ENCODE peak calls at places on chromosomes 3 and 15, in seven cellular contexts. V is lower lobe of right lung, G is lung, I is neural progenitor cell, W is AG10803, D is GM23338, B is astrocyte. A is an unnamed sample.
A peak's percentile ranks its signal among the peaks of the same experiment; 100 is the strongest.

GRCh38 chr3:128553560-128553959 is 60.6 kb upstream of the GATA2 start:
- DNase-seq in V (no peak), G (no peak), I (no peak), W (no peak), D (no peak), B (no peak), A (no peak)

GRCh38 chr3:13163848-13164382 is 90.7 kb upstream of the IQSEC1 start:
- DNase-seq in V (no peak), G (no peak), I (no peak), W (no peak), D (no peak), B (no peak), A (no peak)

GRCh38 chr15:31843426-31844055 is 186.8 kb upstream of the CHRNA7 start:
- DNase-seq in V (no peak), G (no peak), I (no peak), W (no peak), D (no peak), B (no peak), A (no peak)

GRCh38 chr3:46419816-46420215 is 12.8 kb downstream of the CCRL2 start:
- DNase-seq in V (no peak), G (no peak), I (no peak), W (no peak), D (no peak), B (no peak), A (no peak)

GRCh38 chr3:194255252-194256039 is 95.7 kb downstream of the CPN2 start:
- DNase-seq in V (peak; percentile 93), G (peak; percentile 77), I (no peak), W (no peak), D (no peak), B (no peak), A (peak; percentile 91)

GRCh38 chr15:40449275-40449674 is 8.5 kb downstream of the BAHD1 start:
- DNase-seq in V (no peak), G (no peak), I (no peak), W (peak; percentile 55), D (no peak), B (no peak), A (peak; percentile 26)

GRCh38 chr15:87267798-87268197 is 988.7 kb downstream of the NTRK3 start:
- DNase-seq in V (no peak), G (no peak), I (no peak), W (peak; percentile 91), D (no peak), B (peak; percentile 97), A (peak; percentile 86)

GRCh38 chr3:82416828-82417227 is 655.4 kb upstream of the GBE1 start:
- DNase-seq in V (no peak), G (no peak), I (no peak), W (no peak), D (peak; percentile 37), B (no peak), A (no peak)

GRCh38 chr3:171704002-171704401 is 106.3 kb downstream of the PLD1 start:
- DNase-seq in V (no peak), G (peak; percentile 32), I (peak; percentile 53), W (peak; percentile 50), D (peak; percentile 74), B (peak; percentile 30), A (peak; percentile 65)

GRCh38 chr3:187288176-187288893 is 3.2 kb downstream of the MASP1 start:
- DNase-seq in V (no peak), G (peak; percentile 32), I (no peak), W (no peak), D (no peak), B (no peak), A (no peak)

GRCh38 chr3:104628185-104628789 is 738.4 kb upstream of the ALCAM start:
- DNase-seq in V (no peak), G (no peak), I (peak; percentile 68), W (peak; percentile 63), D (peak; percentile 80), B (peak; percentile 55), A (peak; percentile 65)

GRCh38 chr3:44772099-44772442 is 10.5 kb downstream of the KIF15 start:
- DNase-seq in V (no peak), G (no peak), I (peak; percentile 8), W (no peak), D (peak; percentile 16), B (no peak), A (no peak)

GRCh38 chr3:100440895-100441294 is 39.6 kb downstream of the LNP1 start:
- DNase-seq in V (no peak), G (no peak), I (no peak), W (no peak), D (no peak), B (no peak), A (no peak)

GRCh38 chr15:80489030-80489594 is 84.9 kb downstream of the ARNT2 start:
- DNase-seq in V (no peak), G (no peak), I (no peak), W (peak; percentile 94), D (no peak), B (peak; percentile 73), A (peak; percentile 92)

GRCh38 chr3:189071452-189071851 is 100.3 kb upstream of the TPRG1 start:
- DNase-seq in V (no peak), G (no peak), I (no peak), W (no peak), D (no peak), B (no peak), A (peak; percentile 4)

GRCh38 chr3:196638922-196639516 is 475 bp upstream of the NRROS start:
- DNase-seq in V (no peak), G (no peak), I (no peak), W (no peak), D (no peak), B (no peak), A (no peak)

GRCh38 chr15:72135719-72136118 is 17.5 kb downstream of the SENP8 start:
- DNase-seq in V (no peak), G (no peak), I (no peak), W (no peak), D (no peak), B (no peak), A (no peak)

GRCh38 chr3:189530822-189531221 is 100.4 kb upstream of the TP63 start:
- DNase-seq in V (no peak), G (no peak), I (no peak), W (peak; percentile 12), D (no peak), B (peak; percentile 96), A (no peak)

GRCh38 chr3:150762662-150763121 is 277 bp downstream of the SIAH2 start:
- DNase-seq in V (no peak), G (no peak), I (no peak), W (no peak), D (no peak), B (no peak), A (no peak)

GRCh38 chr15:72916939-72917338 is 133.4 kb upstream of the ADPGK start:
- DNase-seq in V (no peak), G (no peak), I (no peak), W (no peak), D (no peak), B (peak; percentile 68), A (no peak)

GRCh38 chr3:102537122-102537521 is 102.3 kb downstream of the ZPLD1 start:
- DNase-seq in V (no peak), G (no peak), I (no peak), W (no peak), D (no peak), B (no peak), A (no peak)

GRCh38 chr15:22786868-22787698 is 639 bp downstream of the NIPA1 start:
- DNase-seq in V (no peak), G (no peak), I (peak; percentile 66), W (peak; percentile 15), D (peak; percentile 66), B (no peak), A (peak; percentile 36)

GRCh38 chr15:82139823-82140268 is 94.0 kb upstream of the MEX3B start:
- DNase-seq in V (no peak), G (no peak), I (peak; percentile 60), W (peak; percentile 70), D (peak; percentile 85), B (peak; percentile 37), A (peak; percentile 67)

DNA sequence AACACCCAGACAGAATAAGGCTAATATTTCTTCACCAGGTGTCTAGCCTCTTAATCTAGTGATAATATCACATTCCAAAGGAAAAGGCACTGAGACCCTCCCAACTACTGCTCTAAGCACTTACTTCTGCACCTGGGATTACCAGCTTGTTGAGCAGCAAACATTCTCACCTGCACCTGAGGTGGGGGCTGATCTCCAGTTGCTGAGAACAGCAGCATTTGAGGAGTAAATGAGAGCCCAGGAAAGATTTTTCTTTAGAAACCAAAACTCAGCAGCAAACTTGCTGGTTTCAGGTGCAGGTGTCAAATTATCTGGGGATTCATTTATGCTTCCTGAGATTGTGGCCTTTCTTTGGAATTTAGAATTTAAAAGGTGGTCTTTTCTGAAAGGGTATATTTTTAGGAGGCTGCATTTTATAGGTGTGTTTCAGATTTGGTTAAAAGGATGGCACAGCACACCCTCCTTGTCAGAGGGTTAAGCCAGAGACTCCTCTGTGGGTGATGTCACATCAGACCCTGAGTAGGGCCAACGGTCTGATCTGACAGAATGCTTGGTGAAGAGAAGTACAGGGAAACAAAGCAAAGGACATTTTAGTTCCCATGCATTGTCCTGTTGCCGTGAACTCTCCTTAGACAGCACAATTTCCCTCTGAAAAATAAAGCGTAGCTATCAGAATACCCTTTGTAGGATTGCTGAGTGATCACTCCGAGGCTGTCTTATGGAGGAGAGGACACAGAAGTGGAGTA is 411.0 kb upstream of the ATP11B start:
- DNase-seq in V (no peak), G (no peak), I (no peak), W (no peak), D (no peak), B (no peak), A (no peak)
- TF ChIP-seq CTCF in V (no peak), G (no peak), I (no peak), W (no peak), D (no peak), B (no peak), A (no peak)

GRCh38 chr3:106635271-106635670 is 742.0 kb upstream of the CCDC54 start:
- DNase-seq in V (no peak), G (no peak), I (no peak), W (peak; percentile 97), D (no peak), B (peak; percentile 96), A (peak; percentile 20)

GRCh38 chr3:106643684-106644161 is 733.5 kb upstream of the CCDC54 start:
- DNase-seq in V (no peak), G (no peak), I (no peak), W (no peak), D (no peak), B (no peak), A (no peak)

DNA sequence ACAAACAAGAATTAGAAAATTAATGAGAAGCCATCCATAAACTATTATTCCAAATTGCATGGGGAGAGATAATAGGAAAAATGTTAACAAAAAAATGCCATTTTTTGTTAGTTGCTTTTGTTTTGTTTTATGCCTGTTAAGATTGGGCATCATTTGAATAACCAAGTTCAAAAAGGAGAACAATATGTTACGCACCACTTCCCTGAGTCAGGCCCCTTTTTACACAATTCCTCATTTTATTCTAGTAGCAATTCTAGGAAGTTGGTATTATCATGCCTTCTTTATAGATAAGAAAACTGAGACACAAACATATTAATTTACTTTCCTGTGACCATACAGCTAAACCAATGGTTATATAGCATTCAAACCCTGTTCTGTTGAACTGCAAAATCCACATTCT is 736.9 kb upstream of the CCDC54 start:
- DNase-seq in V (no peak), G (no peak), I (no peak), W (no peak), D (no peak), B (no peak), A (no peak)
- H3K4me3 ChIP-seq in V (no peak overlapping the region), G (no peak overlapping the region), I (no peak overlapping the region), W (no peak overlapping the region), D (no peak overlapping the region), B (no peak overlapping the region), A (no peak overlapping the region)

GRCh38 chr15:70669966-70670658 is 93.2 kb downstream of the UACA start:
- DNase-seq in V (no peak), G (no peak), I (no peak), W (no peak), D (no peak), B (no peak), A (peak; percentile 50)
- TF ChIP-seq CTCF in V (no peak), G (no peak), I (no peak), W (no peak), D (no peak), B (no peak), A (no peak)

GRCh38 chr15:83753872-83754493 is 100.1 kb downstream of the ADAMTSL3 start:
- DNase-seq in V (no peak), G (no peak), I (no peak), W (no peak), D (no peak), B (no peak), A (no peak)
- H3K4me3 ChIP-seq in V (no peak overlapping the region), G (no peak overlapping the region), I (no peak overlapping the region), W (no peak overlapping the region), D (no peak overlapping the region), B (no peak overlapping the region), A (no peak overlapping the region)